ENCODE peak calls at places on chromosome 3, in five cellular contexts. O is esophagus muscularis mucosa; A is right lobe of liver; H is mesenchymal stem cell; T is effector memory CD4-positive, alpha-beta T cell. V is an unnamed sample. For H3K4me1, the result is how much of the 10 kb centered on the place peaks cover.

GRCh38 chr3:185744997-185745843 is 79.6 kb downstream of the IGF2BP2 start:
- DNase-seq in T (no peak), O (no peak), A (no peak), H (peak), V (no peak)

GRCh38 chr3:73868688-73869315 is 244.1 kb upstream of the PDZRN3 start:
- DNase-seq in O (no peak), T (no peak), A (no peak), H (peak), V (no peak)

GRCh38 chr3:192636517-192637444 is 90.6 kb downstream of the FGF12 start:
- DNase-seq in T (no peak), A (no peak), H (no peak), O (no peak), V (no peak)

GRCh38 chr3:158801200-158801599 is 654 bp upstream of the MFSD1 start:
- DNase-seq in H (no peak), T (no peak), O (no peak), A (no peak), V (no peak)

GRCh38 chr3:194265505-194265892 is 85.6 kb downstream of the CPN2 start:
- DNase-seq in A (peak), H (peak), T (no peak), O (no peak), V (no peak)

GRCh38 chr3:24493951-24494615 is 567 bp downstream of the THRB start:
- DNase-seq in T (no peak), H (peak), O (no peak), A (peak), V (no peak)

GRCh38 chr3:31290046-31290445 is 242.7 kb upstream of the STT3B start:
- DNase-seq in A (no peak), H (no peak), O (no peak), T (no peak), V (no peak)

GRCh38 chr3:128242818-128243601 is 89.7 kb downstream of the EEFSEC start:
- DNase-seq in A (no peak), T (no peak), H (peak), O (no peak), V (no peak)

GRCh38 chr3:172746476-172746875 is 4.0 kb upstream of the ECT2 start:
- DNase-seq in H (peak), O (no peak), A (no peak), T (no peak), V (no peak)

GRCh38 chr3:111173328-111173900 is 101.8 kb downstream of the NECTIN3 start:
- DNase-seq in O (no peak), A (no peak), H (no peak), T (no peak), V (no peak)

GRCh38 chr3:1442271-1442670 is 349.4 kb downstream of the CNTN6 start:
- DNase-seq in H (no peak), O (no peak), A (no peak), T (no peak), V (no peak)

DNA sequence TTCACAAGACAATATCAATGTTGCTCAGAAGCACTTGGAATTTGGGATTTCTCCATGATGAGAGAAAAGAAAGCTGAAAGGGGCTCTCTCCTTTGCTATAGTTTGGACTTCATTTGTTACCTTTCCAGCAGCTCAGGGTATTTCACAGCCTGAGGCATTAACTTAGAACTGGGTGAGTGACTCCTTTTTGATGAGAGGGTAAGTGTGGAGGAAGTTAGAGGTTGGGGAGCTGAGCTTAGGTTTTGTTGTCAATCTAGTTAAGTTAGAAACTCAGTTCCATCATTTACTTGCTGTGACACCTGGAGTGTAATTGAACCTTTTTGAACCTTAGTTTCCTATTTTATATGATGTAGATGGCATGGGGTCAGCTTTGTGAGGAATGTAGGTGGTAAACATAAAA is 359.1 kb downstream of the PDCD6IP start:
- DNase-seq in H (no peak), O (no peak), T (no peak), A (no peak), V (no peak)
- H3K4me1 ChIP-seq in H (under half), O (under half), T (under half), A (under half), V (under half)

DNA sequence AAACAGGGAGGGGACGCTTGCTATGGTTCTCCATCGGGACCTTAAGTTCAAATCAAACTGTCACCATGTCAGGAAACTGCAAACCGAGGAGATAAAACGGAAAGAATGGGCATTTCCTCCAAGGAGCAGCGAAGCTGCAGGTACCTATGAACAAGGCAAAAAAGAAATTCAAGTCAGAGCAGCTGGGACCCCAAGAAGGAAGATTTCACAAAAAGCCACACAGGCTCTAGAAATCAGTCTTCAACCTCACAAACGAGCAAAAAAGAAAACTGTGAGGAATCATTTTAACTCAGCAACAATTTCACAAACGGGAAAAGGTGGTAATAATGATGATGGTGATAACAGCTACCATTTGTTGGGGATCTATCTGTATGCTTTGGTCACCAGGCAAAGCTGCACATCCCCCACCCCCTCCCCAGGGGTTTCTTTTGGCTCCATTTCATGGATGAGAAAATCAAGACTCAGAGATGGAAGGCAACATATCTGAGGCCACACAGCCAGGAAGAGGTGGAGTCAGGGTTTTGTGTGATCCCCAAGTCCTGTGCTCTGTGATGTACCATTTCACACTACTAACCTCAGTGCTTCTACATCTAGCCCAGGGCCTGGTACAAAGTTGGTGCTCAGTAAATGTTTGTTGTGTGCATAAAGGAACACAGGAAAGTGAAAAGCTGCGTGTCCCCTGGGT is 109.9 kb downstream of the IQSEC1 start:
- DNase-seq in O (no peak), A (no peak), T (no peak), H (no peak), V (no peak)
- H3K27ac ChIP-seq in O (no peak), A (peak), T (no peak), H (no peak), V (no peak)

DNA sequence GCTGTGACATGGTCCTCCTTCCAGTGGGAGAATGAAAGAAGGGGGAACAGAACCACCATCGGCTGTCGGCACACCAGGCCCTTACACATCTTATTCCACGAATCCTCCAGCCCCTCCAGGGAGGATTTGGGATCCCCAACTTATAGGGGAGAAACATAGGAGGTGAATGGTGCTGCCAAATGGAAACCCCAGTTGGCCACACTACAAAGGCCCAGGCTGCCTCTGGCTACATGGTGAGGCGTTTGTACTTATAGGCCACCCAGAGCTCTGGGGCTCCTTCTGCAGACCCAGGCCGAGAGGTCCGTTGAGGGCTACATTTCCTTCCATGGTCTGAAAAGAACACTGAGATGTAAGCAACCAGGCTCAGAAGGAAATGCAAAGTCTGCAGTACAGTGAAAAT is 12.0 kb downstream of the AMOTL2 start:
- DNase-seq in H (no peak), A (no peak), T (no peak), O (no peak), V (no peak)
- H3K4me1 ChIP-seq in H (half or more), A (under half), T (under half), O (half or more), V (under half)

GRCh38 chr3:188802645-188803044 is 369.1 kb upstream of the TPRG1 start:
- DNase-seq in H (no peak), A (no peak), O (no peak), T (no peak), V (no peak)
- H3K27ac ChIP-seq in H (no peak), A (no peak), O (no peak), T (no peak), V (no peak)

GRCh38 chr3:120550546-120550945 is 45.6 kb upstream of the NDUFB4 start:
- DNase-seq in A (no peak), T (no peak), O (no peak), H (no peak), V (no peak)
- H3K4me1 ChIP-seq in A (under half), T (under half), O (under half), H (under half), V (under half)

GRCh38 chr3:47423548-47424145 is 42.8 kb downstream of the PTPN23 start:
- DNase-seq in T (no peak), O (no peak), A (no peak), H (no peak), V (no peak)

GRCh38 chr3:47421741-47422649 is 41.2 kb downstream of the PTPN23 start:
- DNase-seq in O (no peak), A (peak), H (peak), T (no peak), V (no peak)

GRCh38 chr3:47420511-47421484 is 40.0 kb downstream of the PTPN23 start:
- DNase-seq in O (peak), A (peak), H (peak), T (peak), V (peak)

GRCh38 chr3:47424434-47425382 is 43.9 kb downstream of the PTPN23 start:
- DNase-seq in O (no peak), A (no peak), H (peak), T (no peak), V (no peak)

DNA sequence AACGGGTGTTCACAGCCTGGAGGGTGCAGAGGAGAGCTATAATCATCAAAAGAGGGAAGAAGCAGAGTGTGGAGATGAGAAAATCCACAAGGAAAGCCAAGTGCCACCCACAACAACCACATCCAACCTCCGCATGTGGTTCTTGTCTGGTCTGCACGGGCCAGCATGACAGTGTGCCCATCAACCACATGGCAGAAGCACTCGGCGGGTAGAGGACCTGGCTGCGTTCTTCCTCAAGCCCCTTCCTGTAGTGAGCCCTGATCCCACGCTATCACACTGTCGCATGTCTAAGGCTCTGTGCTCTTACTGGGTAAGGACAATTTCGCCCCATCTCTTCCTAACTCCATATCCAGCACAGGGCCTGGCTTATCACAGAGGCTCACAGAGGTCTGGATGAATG is 41.9 kb downstream of the PTPN23 start:
- DNase-seq in A (no peak), O (no peak), T (no peak), H (no peak), V (no peak)
- H3K27ac ChIP-seq in A (peak), O (no peak), T (no peak), H (no peak), V (no peak)

DNA sequence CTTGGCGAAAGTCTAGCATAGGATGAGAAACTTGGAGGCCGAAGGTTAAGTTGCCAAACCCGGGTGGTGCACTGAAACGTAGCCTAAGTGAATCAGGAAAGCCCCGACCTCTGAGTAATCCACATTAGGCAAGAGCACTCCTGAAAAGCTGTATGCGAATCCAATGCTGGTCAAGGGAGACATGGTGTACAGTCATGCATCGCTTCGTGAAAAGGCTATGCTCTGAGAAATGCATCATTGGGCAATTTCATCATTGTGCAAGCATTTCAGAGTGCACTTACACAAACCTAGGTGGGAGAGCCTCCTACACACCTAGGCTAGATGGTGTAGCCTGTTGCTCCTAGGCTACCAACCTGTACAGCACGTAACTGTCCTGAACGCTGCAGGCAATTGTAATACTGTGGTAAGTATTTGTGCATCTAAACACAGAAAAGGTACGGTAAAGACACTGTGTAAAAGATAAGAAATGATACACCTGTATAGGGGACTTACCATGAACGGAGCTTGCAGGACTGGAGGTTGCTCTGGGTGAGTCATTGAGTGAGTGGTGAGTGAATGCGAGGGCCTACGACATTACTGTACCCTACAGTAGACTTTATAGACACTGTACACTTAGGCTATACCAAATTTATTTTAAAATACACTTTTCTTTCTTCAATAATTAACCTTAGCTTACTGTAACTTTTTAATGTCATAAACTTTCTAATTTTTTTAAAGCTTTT is 222.5 kb downstream of the SHQ1 start:
- DNase-seq in A (no peak), H (peak), O (no peak), T (no peak), V (no peak)
- H3K4me1 ChIP-seq in A (under half), H (under half), O (under half), T (under half), V (under half)

GRCh38 chr3:12342151-12342550 is 53.3 kb downstream of the PPARG start:
- DNase-seq in T (no peak), H (no peak), A (no peak), O (no peak), V (no peak)

GRCh38 chr3:12340506-12340905 is 51.6 kb downstream of the PPARG start:
- DNase-seq in O (no peak), H (no peak), T (no peak), A (no peak), V (no peak)

GRCh38 chr3:12345141-12345561 is 56.3 kb downstream of the PPARG start:
- DNase-seq in A (no peak), T (no peak), O (no peak), H (peak), V (no peak)

GRCh38 chr3:12345584-12346494 is 57.0 kb downstream of the PPARG start:
- DNase-seq in A (no peak), O (no peak), H (no peak), T (no peak), V (no peak)

GRCh38 chr3:12343091-12343494 is 54.2 kb downstream of the PPARG start:
- DNase-seq in H (no peak), O (no peak), T (no peak), A (no peak), V (no peak)
- H3K27ac ChIP-seq in H (peak), O (no peak), T (no peak), A (no peak), V (no peak)

GRCh38 chr3:152280539-152280938 is 11.8 kb downstream of the MBNL1 start:
- DNase-seq in O (no peak), H (no peak), T (no peak), A (no peak), V (no peak)
- H3K4me1 ChIP-seq in O (half or more), H (under half), T (half or more), A (under half), V (half or more)

GRCh38 chr3:189588061-189588817 is 43.0 kb upstream of the TP63 start:
- DNase-seq in T (no peak), H (no peak), A (no peak), O (no peak), V (no peak)
- H3K27ac ChIP-seq in T (no peak), H (no peak), A (no peak), O (no peak), V (no peak)